ENCODE peak calls at places on chromosomes 1 and 21, in nine cellular contexts. G, V, C, M, H, A, Z, L and D are unnamed samples.

GRCh38 chr1:221541296-221541695 is 200.6 kb downstream of the DUSP10 start:
- DNase-seq in G (no peak), V (no peak), C (no peak), M (no peak), H (no peak), A (no peak), Z (no peak), L (no peak), D (no peak)

GRCh38 chr1:96538883-96539282 is 182.7 kb upstream of the PTBP2 start:
- DNase-seq in G (no peak), V (no peak), C (no peak), M (no peak), H (no peak), A (no peak), Z (peak), L (peak), D (no peak)

GRCh38 chr1:35539073-35539823 is 18.0 kb downstream of the KIAA0319L start:
- DNase-seq in G (peak), V (no peak), C (no peak), M (no peak), H (no peak), A (no peak), Z (no peak), L (no peak), D (no peak)

GRCh38 chr1:175154595-175155472 is 37.7 kb downstream of the KIAA0040 start:
- DNase-seq in G (peak), V (peak), C (peak), M (peak), H (peak), A (peak), Z (peak), L (peak), D (peak)

GRCh38 chr1:8409107-8409506 is 91.2 kb downstream of the SLC45A1 start:
- DNase-seq in G (no peak), V (no peak), C (peak), M (no peak), H (peak), A (no peak), Z (no peak), L (no peak), D (no peak)

GRCh38 chr1:208511242-208511860 is 267.2 kb upstream of the PLXNA2 start:
- DNase-seq in G (no peak), V (no peak), C (no peak), M (no peak), H (no peak), A (no peak), Z (no peak), L (no peak), D (no peak)

GRCh38 chr1:93810316-93810715 is 68.7 kb downstream of the DNTTIP2 start:
- DNase-seq in G (no peak), V (no peak), C (no peak), M (no peak), H (no peak), A (no peak), Z (no peak), L (no peak), D (no peak)

GRCh38 chr1:4380564-4381168 is 273.7 kb upstream of the AJAP1 start:
- DNase-seq in G (no peak), V (no peak), C (no peak), M (no peak), H (no peak), A (no peak), Z (no peak), L (no peak), D (no peak)

GRCh38 chr1:41891403-41891896 is 27.3 kb downstream of the HIVEP3 start:
- DNase-seq in G (peak), V (peak), C (peak), M (no peak), H (peak), A (no peak), Z (no peak), L (no peak), D (no peak)

GRCh38 chr1:74689800-74690696 is 16.5 kb upstream of the ERICH3 start:
- DNase-seq in G (peak), V (no peak), C (peak), M (no peak), H (peak), A (no peak), Z (no peak), L (peak), D (peak)

GRCh38 chr1:212098340-212098739 is 62.8 kb downstream of the DTL start:
- DNase-seq in G (no peak), V (no peak), C (no peak), M (no peak), H (peak), A (no peak), Z (no peak), L (no peak), D (no peak)

GRCh38 chr1:9181176-9181906 is 52.4 kb upstream of the GPR157 start:
- DNase-seq in G (peak), V (peak), C (peak), M (peak), H (peak), A (no peak), Z (no peak), L (peak), D (no peak)

GRCh38 chr1:156172696-156173470 is 19.5 kb downstream of the SEMA4A start:
- DNase-seq in G (no peak), V (no peak), C (no peak), M (no peak), H (peak), A (no peak), Z (no peak), L (no peak), D (no peak)

GRCh38 chr1:96236156-96236739 is 485.3 kb upstream of the PTBP2 start:
- DNase-seq in G (peak), V (no peak), C (peak), M (no peak), H (peak), A (no peak), Z (no peak), L (no peak), D (peak)

GRCh38 chr1:40837601-40838000 is 24.6 kb downstream of the CITED4 start:
- DNase-seq in G (no peak), V (no peak), C (no peak), M (no peak), H (no peak), A (no peak), Z (no peak), L (no peak), D (no peak)

DNA sequence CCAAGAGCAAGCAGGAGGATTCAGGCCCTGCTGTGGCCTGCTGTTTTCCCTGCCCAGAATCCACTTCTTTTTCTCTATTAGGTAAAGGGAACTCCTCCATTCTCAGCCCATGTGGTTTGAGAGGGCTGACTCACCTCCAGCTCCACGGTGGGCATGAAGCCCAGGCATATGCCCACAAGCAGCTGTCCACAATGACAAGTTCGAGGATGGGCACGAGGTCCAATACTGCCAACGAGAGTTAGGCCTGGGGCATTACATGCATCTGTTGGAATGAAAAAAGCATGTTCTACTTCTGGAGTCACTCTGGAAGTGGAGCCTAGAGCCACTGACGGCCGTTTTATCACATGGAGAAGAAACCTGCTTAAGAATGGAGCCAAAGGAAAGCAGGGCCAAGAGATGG is 20.1 kb downstream of the TSPAN2 start:
- DNase-seq in G (peak), V (no peak), C (no peak), M (no peak), H (no peak), A (no peak), Z (peak), L (no peak), D (no peak)
- H3K27ac ChIP-seq in G (peak), V (no peak), C (no peak), M (no peak), H (no peak), A (peak), Z (peak), L (no peak), D (no peak)

GRCh38 chr1:197976368-197976767 is 59.2 kb downstream of the LHX9 start:
- DNase-seq in G (no peak), V (no peak), C (no peak), M (no peak), H (no peak), A (no peak), Z (no peak), L (no peak), D (no peak)
- H3K27ac ChIP-seq in G (no peak), V (no peak), C (no peak), M (no peak), H (no peak), A (no peak), Z (no peak), L (no peak), D (no peak)

DNA sequence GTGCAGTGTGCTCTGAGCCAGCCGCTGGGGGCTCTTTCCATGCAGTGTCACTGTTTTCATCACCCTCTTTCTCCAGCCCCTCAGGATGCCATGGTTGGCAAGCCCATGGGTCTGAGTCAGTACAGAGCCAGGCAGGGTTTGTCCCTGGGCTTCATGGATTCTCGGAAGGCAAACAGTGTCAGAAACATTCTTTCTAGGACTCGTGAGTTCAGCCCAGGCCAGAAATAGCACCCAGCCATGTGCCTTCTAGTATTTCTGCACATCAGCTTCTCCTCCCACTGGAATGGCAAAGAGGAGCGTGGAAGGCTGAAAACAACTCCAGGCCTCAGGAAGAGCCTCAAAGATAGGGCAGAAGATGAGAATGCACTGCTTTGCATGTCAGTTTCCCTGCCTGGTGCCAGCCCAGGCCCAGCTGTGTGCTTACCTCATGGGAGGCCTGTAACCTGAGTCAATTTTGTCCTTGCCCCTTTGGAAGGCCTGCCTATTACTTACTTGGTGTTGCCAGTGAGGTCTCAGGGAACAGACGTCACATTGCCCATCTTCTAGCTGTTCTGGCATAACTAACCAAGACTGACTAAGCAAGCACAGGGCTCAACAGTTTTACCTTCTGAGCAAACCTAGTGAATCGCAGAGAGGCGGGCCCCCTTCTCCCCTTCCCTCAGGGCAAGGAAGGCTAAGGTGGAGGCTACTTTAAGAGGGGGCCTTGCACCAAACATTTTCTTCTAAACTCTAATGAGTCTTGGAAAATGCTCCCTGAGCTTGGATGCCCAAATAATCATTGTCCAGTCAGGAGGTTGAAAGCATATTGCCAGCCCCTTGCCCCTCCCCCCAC is 42.5 kb downstream of the GLUL start:
- DNase-seq in G (no peak), V (no peak), C (no peak), M (peak), H (no peak), A (no peak), Z (no peak), L (no peak), D (no peak)
- H3K27ac ChIP-seq in G (no peak), V (no peak), C (no peak), M (peak), H (no peak), A (peak), Z (no peak), L (no peak), D (no peak)

DNA sequence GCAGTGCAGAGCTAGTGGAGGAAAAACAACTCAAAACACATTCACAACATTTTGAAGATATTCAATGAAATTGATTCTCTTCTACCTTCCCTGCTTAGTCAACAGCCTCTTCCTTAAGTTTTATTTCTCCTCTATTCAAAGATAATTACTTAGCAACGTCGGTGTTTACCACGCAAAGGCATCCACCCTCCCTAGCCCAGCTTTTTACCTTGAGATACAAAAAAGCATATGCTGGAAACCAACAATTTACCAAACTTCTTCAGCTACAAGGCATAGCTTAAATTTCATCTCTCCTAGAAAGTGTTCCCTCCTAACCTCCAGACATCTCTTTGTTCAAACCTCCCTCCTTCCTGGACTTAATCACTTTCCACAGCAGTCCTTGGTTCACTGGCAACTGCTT is 102.8 kb upstream of the SOD1 start:
- DNase-seq in G (no peak), V (no peak), C (no peak), M (no peak), H (no peak), A (no peak), Z (no peak), L (no peak), D (no peak)
- H3K27ac ChIP-seq in G (no peak), V (no peak), C (no peak), M (no peak), H (no peak), A (no peak), Z (no peak), L (no peak), D (no peak)

GRCh38 chr1:87250336-87250735 is 78.3 kb upstream of the LMO4 start:
- DNase-seq in G (no peak), V (no peak), C (no peak), M (no peak), H (no peak), A (no peak), Z (no peak), L (no peak), D (no peak)
- H3K27ac ChIP-seq in G (no peak), V (no peak), C (no peak), M (no peak), H (no peak), A (no peak), Z (no peak), L (no peak), D (no peak)

DNA sequence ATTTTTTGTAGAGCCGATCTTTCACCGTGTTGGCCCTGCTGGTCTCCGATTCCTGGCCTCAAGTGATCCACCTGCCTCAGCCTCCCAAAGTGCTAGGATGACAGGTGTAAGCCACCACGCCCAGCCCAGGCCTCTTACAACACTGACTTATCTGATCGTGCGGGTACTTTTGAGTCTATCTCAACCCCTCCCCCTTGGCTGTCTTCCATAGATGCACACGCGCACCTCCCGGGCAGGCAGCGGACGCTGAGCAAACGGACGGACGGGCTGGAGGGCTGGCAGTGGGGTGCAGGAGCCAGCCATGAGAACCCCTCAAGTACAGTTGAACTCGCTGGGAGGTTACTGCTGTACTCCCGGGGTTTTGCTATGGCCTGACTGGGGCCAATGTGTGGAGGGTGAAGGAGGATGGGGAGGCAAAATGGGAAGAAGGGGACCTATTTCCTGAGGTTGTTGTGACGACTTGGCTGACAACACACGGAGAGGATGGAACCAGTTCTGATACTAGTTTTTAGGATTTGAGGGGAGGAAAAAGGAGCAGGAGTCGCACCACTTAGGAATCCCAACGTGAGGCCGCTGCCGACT is 959 bp downstream of the CD58 start:
- DNase-seq in G (peak), V (peak), C (no peak), M (peak), H (peak), A (peak), Z (no peak), L (peak), D (peak)
- H3K27ac ChIP-seq in G (peak), V (peak), C (no peak), M (peak), H (no peak), A (peak), Z (peak), L (peak), D (peak)

GRCh38 chr1:31383967-31384366 is 11.1 kb upstream of the FABP3 start:
- DNase-seq in G (no peak), V (no peak), C (no peak), M (no peak), H (no peak), A (no peak), Z (no peak), L (no peak), D (no peak)

GRCh38 chr1:31382379-31382989 is 9.6 kb upstream of the FABP3 start:
- DNase-seq in G (no peak), V (no peak), C (no peak), M (peak), H (no peak), A (no peak), Z (no peak), L (no peak), D (no peak)

GRCh38 chr1:31377361-31377863 is 4.5 kb upstream of the FABP3 start:
- DNase-seq in G (no peak), V (no peak), C (no peak), M (no peak), H (no peak), A (no peak), Z (no peak), L (no peak), D (no peak)

GRCh38 chr1:31380181-31380580 is 7.3 kb upstream of the FABP3 start:
- DNase-seq in G (no peak), V (no peak), C (no peak), M (peak), H (no peak), A (no peak), Z (peak), L (no peak), D (peak)

DNA sequence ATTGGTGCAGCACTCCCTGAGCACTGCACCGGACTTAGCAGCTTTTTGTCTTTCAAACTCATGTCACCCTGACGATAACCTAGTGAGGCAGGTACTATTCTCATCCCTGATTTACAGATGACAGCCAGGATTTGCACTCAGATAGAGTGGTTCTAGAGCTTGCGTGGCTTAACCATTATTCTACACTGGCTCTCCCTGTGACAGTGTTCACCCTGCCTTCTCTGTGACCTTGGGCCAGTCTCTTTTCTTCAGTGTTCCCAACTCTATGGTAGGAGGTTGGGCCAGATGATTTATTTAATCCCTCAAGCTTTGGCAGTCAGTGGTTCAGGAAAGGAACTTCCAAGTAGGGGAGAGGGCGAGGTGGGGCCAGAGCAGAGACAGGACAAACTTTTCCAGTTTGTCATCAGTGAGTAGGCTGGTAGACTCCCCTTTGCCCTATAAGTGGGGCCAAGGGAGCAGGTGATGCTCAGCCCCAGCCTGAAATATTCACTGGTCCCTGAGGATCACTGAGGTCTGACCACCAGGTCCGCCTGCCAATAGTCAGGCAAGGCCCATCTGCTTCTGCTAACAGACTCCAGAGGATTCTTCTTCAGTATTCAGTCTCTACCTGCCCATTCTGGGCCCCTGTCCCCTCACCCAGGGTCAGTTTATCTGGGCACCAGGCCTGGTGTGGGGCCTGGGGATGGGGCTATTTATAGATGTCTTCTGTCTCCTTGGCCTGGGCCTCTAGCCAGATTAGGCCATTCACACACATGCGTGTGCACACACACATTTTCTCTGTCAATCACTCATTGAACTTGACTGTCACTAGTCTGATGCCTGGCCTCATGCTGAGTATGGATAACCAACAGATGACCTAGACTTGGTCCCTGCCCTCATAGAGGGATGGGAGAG is 8.8 kb upstream of the FABP3 start:
- DNase-seq in G (no peak), V (no peak), C (no peak), M (peak), H (no peak), A (no peak), Z (no peak), L (no peak), D (peak)
- H3K27ac ChIP-seq in G (no peak), V (no peak), C (no peak), M (peak), H (no peak), A (peak), Z (peak), L (no peak), D (no peak)